ENCODE peak calls at places on chromosomes 16 and 17, in four cellular contexts. One of them, this sample, is unnamed.

GRCh38 chr17:17051791-17052461 is 9.7 kb downstream of the MPRIP start:
- DNase-seq in central memory CD8-positive, alpha-beta T cell: no peak
- DNase-seq in OCI-M1: no peak
- DNase-seq in central memory CD4-positive, alpha-beta T cell: no peak
- DNase-seq in this sample: no peak

GRCh38 chr16:65283238-65283651 is 161.4 kb upstream of the CDH11 start:
- DNase-seq in central memory CD8-positive, alpha-beta T cell: no peak
- DNase-seq in OCI-M1: no peak
- DNase-seq in central memory CD4-positive, alpha-beta T cell: no peak
- DNase-seq in this sample: no peak

GRCh38 chr17:80345841-80346497 is 69.0 kb upstream of the ENDOV start:
- DNase-seq in central memory CD8-positive, alpha-beta T cell: no peak
- DNase-seq in OCI-M1: no peak
- DNase-seq in central memory CD4-positive, alpha-beta T cell: no peak
- DNase-seq in this sample: no peak

GRCh38 chr17:82303944-82304808 is 13.2 kb downstream of the CD7 start:
- DNase-seq in central memory CD8-positive, alpha-beta T cell: no peak
- DNase-seq in OCI-M1: no peak
- DNase-seq in central memory CD4-positive, alpha-beta T cell: no peak
- DNase-seq in this sample: no peak

GRCh38 chr17:34312080-34312479 is 7.2 kb upstream of the CCL8 start:
- DNase-seq in central memory CD8-positive, alpha-beta T cell: no peak
- DNase-seq in OCI-M1: no peak
- DNase-seq in central memory CD4-positive, alpha-beta T cell: no peak
- DNase-seq in this sample: no peak

GRCh38 chr17:76529643-76530488 is 7.6 kb downstream of the CYGB start:
- DNase-seq in central memory CD8-positive, alpha-beta T cell: no peak
- DNase-seq in OCI-M1: no peak
- DNase-seq in central memory CD4-positive, alpha-beta T cell: no peak
- DNase-seq in this sample: no peak

GRCh38 chr16:8374586-8374985 is 215.7 kb downstream of the TMEM114 start:
- DNase-seq in central memory CD8-positive, alpha-beta T cell: no peak
- DNase-seq in OCI-M1: no peak
- DNase-seq in central memory CD4-positive, alpha-beta T cell: no peak
- DNase-seq in this sample: no peak

GRCh38 chr16:50301626-50302471 is 35.5 kb downstream of the ADCY7 start:
- DNase-seq in central memory CD8-positive, alpha-beta T cell: no peak
- DNase-seq in OCI-M1: no peak
- DNase-seq in central memory CD4-positive, alpha-beta T cell: no peak
- DNase-seq in this sample: no peak

GRCh38 chr17:69947027-69947759 is 127.8 kb upstream of the KCNJ16 start:
- DNase-seq in central memory CD8-positive, alpha-beta T cell: no peak
- DNase-seq in OCI-M1: peak
- DNase-seq in central memory CD4-positive, alpha-beta T cell: no peak
- DNase-seq in this sample: no peak

GRCh38 chr17:29722411-29723198 is 99.9 kb upstream of the CORO6 start:
- DNase-seq in central memory CD8-positive, alpha-beta T cell: no peak
- DNase-seq in OCI-M1: peak
- DNase-seq in central memory CD4-positive, alpha-beta T cell: peak
- DNase-seq in this sample: no peak

GRCh38 chr16:85245307-85246172 is 133.3 kb upstream of the CIBAR2 start:
- DNase-seq in central memory CD8-positive, alpha-beta T cell: peak
- DNase-seq in OCI-M1: peak
- DNase-seq in central memory CD4-positive, alpha-beta T cell: peak
- DNase-seq in this sample: no peak

GRCh38 chr17:66304304-66305174 is 2.1 kb downstream of the PRKCA start:
- DNase-seq in central memory CD8-positive, alpha-beta T cell: no peak
- DNase-seq in OCI-M1: no peak
- DNase-seq in central memory CD4-positive, alpha-beta T cell: no peak
- DNase-seq in this sample: no peak

GRCh38 chr16:70692481-70693203 is 6.8 kb upstream of the MTSS2 start:
- DNase-seq in central memory CD8-positive, alpha-beta T cell: no peak
- DNase-seq in OCI-M1: no peak
- DNase-seq in central memory CD4-positive, alpha-beta T cell: no peak
- DNase-seq in this sample: no peak

GRCh38 chr16:29710227-29711219 is 31.5 kb downstream of the QPRT start:
- DNase-seq in central memory CD8-positive, alpha-beta T cell: no peak
- DNase-seq in OCI-M1: peak
- DNase-seq in central memory CD4-positive, alpha-beta T cell: peak
- DNase-seq in this sample: no peak

GRCh38 chr16:27698266-27698665 is 148.3 kb downstream of the KATNIP start:
- DNase-seq in central memory CD8-positive, alpha-beta T cell: no peak
- DNase-seq in OCI-M1: peak
- DNase-seq in central memory CD4-positive, alpha-beta T cell: no peak
- DNase-seq in this sample: no peak

GRCh38 chr17:78144736-78145641 is 1.2 kb upstream of the C17orf99 start:
- DNase-seq in central memory CD8-positive, alpha-beta T cell: no peak
- DNase-seq in OCI-M1: no peak
- DNase-seq in central memory CD4-positive, alpha-beta T cell: no peak
- DNase-seq in this sample: no peak

GRCh38 chr16:83615553-83615952 is 192.2 kb upstream of the HSBP1 start:
- DNase-seq in central memory CD8-positive, alpha-beta T cell: no peak
- DNase-seq in OCI-M1: no peak
- DNase-seq in central memory CD4-positive, alpha-beta T cell: no peak
- DNase-seq in this sample: no peak

GRCh38 chr17:4816826-4817225 is 9.9 kb downstream of the PLD2 start:
- DNase-seq in central memory CD8-positive, alpha-beta T cell: no peak
- DNase-seq in OCI-M1: no peak
- DNase-seq in central memory CD4-positive, alpha-beta T cell: no peak
- DNase-seq in this sample: no peak

GRCh38 chr16:3050487-3050886 is 4.1 kb downstream of the MMP25 start:
- DNase-seq in central memory CD8-positive, alpha-beta T cell: no peak
- DNase-seq in OCI-M1: no peak
- DNase-seq in central memory CD4-positive, alpha-beta T cell: no peak
- DNase-seq in this sample: no peak

GRCh38 chr17:81049372-81049911 is 14.5 kb downstream of the BAIAP2 start:
- DNase-seq in central memory CD8-positive, alpha-beta T cell: no peak
- DNase-seq in OCI-M1: peak
- DNase-seq in central memory CD4-positive, alpha-beta T cell: no peak
- DNase-seq in this sample: no peak

GRCh38 chr17:40071720-40072480 is 9.1 kb downstream of the THRA start:
- DNase-seq in central memory CD8-positive, alpha-beta T cell: no peak
- DNase-seq in OCI-M1: peak
- DNase-seq in central memory CD4-positive, alpha-beta T cell: no peak
- DNase-seq in this sample: peak

GRCh38 chr17:38868095-38868967 is 1.5 kb upstream of the LASP1 start:
- DNase-seq in central memory CD8-positive, alpha-beta T cell: no peak
- DNase-seq in OCI-M1: peak
- DNase-seq in central memory CD4-positive, alpha-beta T cell: no peak
- DNase-seq in this sample: no peak

GRCh38 chr16:23132921-23133532 is 16.2 kb downstream of the USP31 start:
- DNase-seq in central memory CD8-positive, alpha-beta T cell: no peak
- DNase-seq in OCI-M1: no peak
- DNase-seq in central memory CD4-positive, alpha-beta T cell: no peak
- DNase-seq in this sample: no peak

GRCh38 chr16:21260870-21261791 is 17.0 kb downstream of the CRYM start:
- DNase-seq in central memory CD8-positive, alpha-beta T cell: no peak
- DNase-seq in OCI-M1: peak
- DNase-seq in central memory CD4-positive, alpha-beta T cell: no peak
- DNase-seq in this sample: no peak

GRCh38 chr16:76748698-76749097 is 442.3 kb upstream of the MON1B start:
- DNase-seq in central memory CD8-positive, alpha-beta T cell: no peak
- DNase-seq in OCI-M1: peak
- DNase-seq in central memory CD4-positive, alpha-beta T cell: no peak
- DNase-seq in this sample: no peak

GRCh38 chr17:57420674-57421392 is 164.5 kb downstream of the MSI2 start:
- DNase-seq in central memory CD8-positive, alpha-beta T cell: no peak
- DNase-seq in OCI-M1: no peak
- DNase-seq in central memory CD4-positive, alpha-beta T cell: no peak
- DNase-seq in this sample: no peak

GRCh38 chr16:397736-398332 is 835 bp downstream of the NME4 start:
- DNase-seq in central memory CD8-positive, alpha-beta T cell: no peak
- DNase-seq in OCI-M1: peak
- DNase-seq in central memory CD4-positive, alpha-beta T cell: peak
- DNase-seq in this sample: peak

GRCh38 chr16:84942786-84943185 is 68.5 kb downstream of the ZDHHC7 start:
- DNase-seq in central memory CD8-positive, alpha-beta T cell: no peak
- DNase-seq in OCI-M1: no peak
- DNase-seq in central memory CD4-positive, alpha-beta T cell: no peak
- DNase-seq in this sample: no peak

GRCh38 chr16:85357323-85357722 is 245.1 kb upstream of the CIBAR2 start:
- DNase-seq in central memory CD8-positive, alpha-beta T cell: no peak
- DNase-seq in OCI-M1: no peak
- DNase-seq in central memory CD4-positive, alpha-beta T cell: no peak
- DNase-seq in this sample: no peak

GRCh38 chr16:86786338-86786737 is 208.0 kb downstream of the FOXL1 start:
- DNase-seq in central memory CD8-positive, alpha-beta T cell: no peak
- DNase-seq in OCI-M1: no peak
- DNase-seq in central memory CD4-positive, alpha-beta T cell: no peak
- DNase-seq in this sample: no peak

GRCh38 chr17:16377804-16378400 is 3.0 kb upstream of the UBB start:
- DNase-seq in central memory CD8-positive, alpha-beta T cell: no peak
- DNase-seq in OCI-M1: no peak
- DNase-seq in central memory CD4-positive, alpha-beta T cell: no peak
- DNase-seq in this sample: no peak

GRCh38 chr17:58679263-58680037 is 12.4 kb downstream of the TEX14 start:
- DNase-seq in central memory CD8-positive, alpha-beta T cell: no peak
- DNase-seq in OCI-M1: peak
- DNase-seq in central memory CD4-positive, alpha-beta T cell: no peak
- DNase-seq in this sample: no peak

GRCh38 chr17:64529221-64529620 is 22.4 kb downstream of the CEP95 start:
- DNase-seq in central memory CD8-positive, alpha-beta T cell: no peak
- DNase-seq in OCI-M1: no peak
- DNase-seq in central memory CD4-positive, alpha-beta T cell: no peak
- DNase-seq in this sample: no peak

GRCh38 chr17:81339502-81340296 is 44.6 kb upstream of the SLC38A10 start:
- DNase-seq in central memory CD8-positive, alpha-beta T cell: no peak
- DNase-seq in OCI-M1: no peak
- DNase-seq in central memory CD4-positive, alpha-beta T cell: no peak
- DNase-seq in this sample: no peak

GRCh38 chr17:67559381-67559966 is 158.3 kb upstream of the NOL11 start:
- DNase-seq in central memory CD8-positive, alpha-beta T cell: no peak
- DNase-seq in OCI-M1: no peak
- DNase-seq in central memory CD4-positive, alpha-beta T cell: no peak
- DNase-seq in this sample: no peak

GRCh38 chr17:57838453-57838852 is 11.4 kb downstream of the MRPS23 start:
- DNase-seq in central memory CD8-positive, alpha-beta T cell: no peak
- DNase-seq in OCI-M1: no peak
- DNase-seq in central memory CD4-positive, alpha-beta T cell: no peak
- DNase-seq in this sample: no peak

GRCh38 chr16:19417640-19418039 is at the start of gene TMC5:
- DNase-seq in central memory CD8-positive, alpha-beta T cell: no peak
- DNase-seq in OCI-M1: peak
- DNase-seq in central memory CD4-positive, alpha-beta T cell: no peak
- DNase-seq in this sample: no peak

GRCh38 chr16:23434380-23434779 is 18.6 kb downstream of the COG7 start:
- DNase-seq in central memory CD8-positive, alpha-beta T cell: no peak
- DNase-seq in OCI-M1: peak
- DNase-seq in central memory CD4-positive, alpha-beta T cell: peak
- DNase-seq in this sample: peak